ENCODE peak calls at places on chromosome 22, in six cellular contexts. U is fibroblast of lung, A is A549, O is WERI-Rb-1, Z is endothelial cell, R is nephron progenitor cell. T is an unnamed sample.

GRCh38 chr22:48209473-48210271 is 1447.2 kb downstream of the TBC1D22A start:
- DNase-seq in U (no peak), A (no peak), O (no peak), Z (no peak), R (no peak), T (no peak)

GRCh38 chr22:36373258-36373579 is 14.5 kb downstream of the MYH9 start:
- DNase-seq in U (no peak), A (no peak), O (no peak), Z (no peak), R (no peak), T (no peak)

GRCh38 chr22:47048123-47049077 is 285.9 kb downstream of the TBC1D22A start:
- DNase-seq in U (no peak), A (no peak), O (no peak), Z (no peak), R (no peak), T (peak)

GRCh38 chr22:43262990-43263644 is 76.2 kb upstream of the TTLL12 start:
- DNase-seq in U (no peak), A (no peak), O (no peak), Z (peak), R (peak), T (peak)

GRCh38 chr22:31148953-31149627 is 8.8 kb upstream of the PLA2G3 start:
- DNase-seq in U (peak), A (peak), O (peak), Z (peak), R (peak), T (peak)

GRCh38 chr22:30483169-30483568 is 11.4 kb upstream of the SEC14L3 start:
- DNase-seq in U (peak), A (no peak), O (no peak), Z (no peak), R (no peak), T (no peak)

GRCh38 chr22:39469681-39470461 is 13.1 kb downstream of the MGAT3 start:
- DNase-seq in U (no peak), A (no peak), O (peak), Z (no peak), R (peak), T (no peak)

GRCh38 chr22:36329217-36330078 is 58.3 kb downstream of the MYH9 start:
- DNase-seq in U (peak), A (peak), O (no peak), Z (peak), R (peak), T (peak)

GRCh38 chr22:36928826-36929535 is 15.6 kb downstream of the CSF2RB start:
- DNase-seq in U (no peak), A (no peak), O (no peak), Z (no peak), R (no peak), T (no peak)

GRCh38 chr22:43404673-43405385 is 7.0 kb upstream of the MPPED1 start:
- DNase-seq in U (no peak), A (no peak), O (no peak), Z (no peak), R (no peak), T (no peak)

GRCh38 chr22:36510966-36511881 is 4.4 kb upstream of the FOXRED2 start:
- DNase-seq in U (peak), A (peak), O (peak), Z (peak), R (peak), T (peak)

GRCh38 chr22:17307566-17307965 is 61.7 kb upstream of the CECR2 start:
- DNase-seq in U (no peak), A (no peak), O (no peak), Z (no peak), R (no peak), T (no peak)

GRCh38 chr22:40009953-40010751 is 15.4 kb downstream of the FAM83F start:
- DNase-seq in U (no peak), A (no peak), O (peak), Z (no peak), R (no peak), T (peak)

GRCh38 chr22:40031766-40032470 is 37.2 kb downstream of the FAM83F start:
- DNase-seq in U (no peak), A (no peak), O (no peak), Z (no peak), R (no peak), T (no peak)

GRCh38 chr22:35604671-35605457 is 12.3 kb downstream of the MB start:
- DNase-seq in U (peak), A (no peak), O (no peak), Z (no peak), R (no peak), T (no peak)

GRCh38 chr22:46421272-46421671 is 85.8 kb downstream of the TRMU start:
- DNase-seq in U (no peak), A (no peak), O (no peak), Z (no peak), R (no peak), T (peak)

GRCh38 chr22:38540731-38541130 is 29.3 kb downstream of the DMC1 start:
- DNase-seq in U (no peak), A (no peak), O (no peak), Z (no peak), R (no peak), T (no peak)

GRCh38 chr22:30144391-30144790 is 64.1 kb downstream of the HORMAD2 start:
- DNase-seq in U (no peak), A (no peak), O (no peak), Z (no peak), R (no peak), T (no peak)

GRCh38 chr22:42788466-42788865 is 67.8 kb upstream of the A4GALT start:
- DNase-seq in U (no peak), A (no peak), O (no peak), Z (no peak), R (no peak), T (no peak)

GRCh38 chr22:35315141-35315854 is 15.6 kb downstream of the TOM1 start:
- DNase-seq in U (no peak), A (no peak), O (no peak), Z (no peak), R (no peak), T (peak)

GRCh38 chr22:30201970-30202369 is 44.6 kb downstream of the LIF start:
- DNase-seq in U (peak), A (no peak), O (no peak), Z (no peak), R (no peak), T (no peak)

GRCh38 chr22:36467946-36468345 is 13.5 kb downstream of the TXN2 start:
- DNase-seq in U (peak), A (peak), O (no peak), Z (no peak), R (no peak), T (no peak)

GRCh38 chr22:47623740-47624103 is 861.3 kb downstream of the TBC1D22A start:
- DNase-seq in U (no peak), A (no peak), O (no peak), Z (no peak), R (no peak), T (no peak)

GRCh38 chr22:24953294-24954113 is 988 bp downstream of the KIAA1671 start:
- DNase-seq in U (no peak), A (no peak), O (peak), Z (no peak), R (peak), T (peak)

GRCh38 chr22:24096401-24097115 is 84.7 kb upstream of the SUSD2 start:
- DNase-seq in U (no peak), A (no peak), O (no peak), Z (no peak), R (no peak), T (no peak)

GRCh38 chr22:43153916-43154315 is 2.6 kb downstream of the TSPO start:
- DNase-seq in U (no peak), A (no peak), O (no peak), Z (no peak), R (no peak), T (no peak)

GRCh38 chr22:20093437-20093836 is 13.4 kb downstream of the DGCR8 start:
- DNase-seq in U (no peak), A (no peak), O (no peak), Z (no peak), R (no peak), T (no peak)

GRCh38 chr22:31436132-31436531 is 36.7 kb downstream of the DRG1 start:
- DNase-seq in U (no peak), A (no peak), O (no peak), Z (no peak), R (no peak), T (no peak)

GRCh38 chr22:35893698-35894097 is 134.9 kb downstream of the RBFOX2 start:
- DNase-seq in U (no peak), A (no peak), O (no peak), Z (no peak), R (no peak), T (no peak)

GRCh38 chr22:50189184-50189848 is 3.6 kb downstream of the TRABD start:
- DNase-seq in U (no peak), A (no peak), O (no peak), Z (no peak), R (peak), T (no peak)

GRCh38 chr22:50189849-50190181 is 4.1 kb downstream of the TRABD start:
- DNase-seq in U (no peak), A (no peak), O (no peak), Z (no peak), R (no peak), T (no peak)

GRCh38 chr22:50191041-50191740 is 5.5 kb downstream of the TRABD start:
- DNase-seq in U (no peak), A (no peak), O (no peak), Z (no peak), R (peak), T (no peak)

GRCh38 chr22:50192056-50192824 is 6.5 kb downstream of the TRABD start:
- DNase-seq in U (no peak), A (no peak), O (no peak), Z (no peak), R (no peak), T (no peak)

GRCh38 chr22:50190182-50190951 is 4.7 kb downstream of the TRABD start:
- DNase-seq in U (peak), A (peak), O (no peak), Z (no peak), R (peak), T (no peak)
- TF ChIP-seq CTCF in U (peak), A (peak), O (peak), Z (no peak), R (no peak), T (no peak)

DNA sequence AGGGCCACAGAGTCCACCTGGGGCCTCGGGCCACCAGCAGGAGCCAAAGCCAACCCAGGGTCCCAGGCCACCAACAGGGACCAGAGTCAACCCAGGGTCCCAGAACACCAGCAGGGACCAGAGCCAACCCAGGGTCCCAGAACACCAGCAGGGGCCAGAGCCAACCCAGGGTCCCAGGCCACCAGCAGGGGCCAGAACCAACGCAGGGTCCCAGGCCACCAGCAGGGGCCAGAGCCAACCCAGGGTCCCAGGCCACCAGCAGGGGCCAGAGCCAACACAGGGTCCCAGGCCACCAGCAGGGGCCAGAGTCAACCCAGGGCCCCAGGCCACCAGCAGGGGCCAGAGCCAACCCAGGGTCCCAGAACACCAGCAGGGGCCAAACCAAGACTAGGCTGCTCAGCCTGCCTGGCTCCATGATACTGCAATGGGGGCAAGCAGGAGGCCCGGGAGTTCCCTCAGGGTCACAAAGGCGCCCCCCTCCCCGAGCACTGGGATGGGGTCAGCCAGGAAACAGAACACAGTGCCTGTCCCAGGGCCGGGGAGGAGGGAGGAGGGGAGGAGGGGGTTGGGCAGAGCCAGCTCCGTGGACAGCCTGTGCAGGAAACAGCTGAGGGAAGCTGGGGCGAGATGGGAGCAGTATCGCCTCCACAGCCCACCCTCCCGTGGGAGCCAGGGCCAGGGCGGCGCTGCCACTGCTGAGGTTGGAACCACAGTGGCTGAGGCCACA is 62.0 kb upstream of the PRR5 start:
- DNase-seq in U (no peak), A (no peak), O (no peak), Z (no peak), R (no peak), T (no peak)
- TF ChIP-seq CTCF in U (no peak), A (no peak), O (peak), Z (no peak), R (no peak), T (no peak)

DNA sequence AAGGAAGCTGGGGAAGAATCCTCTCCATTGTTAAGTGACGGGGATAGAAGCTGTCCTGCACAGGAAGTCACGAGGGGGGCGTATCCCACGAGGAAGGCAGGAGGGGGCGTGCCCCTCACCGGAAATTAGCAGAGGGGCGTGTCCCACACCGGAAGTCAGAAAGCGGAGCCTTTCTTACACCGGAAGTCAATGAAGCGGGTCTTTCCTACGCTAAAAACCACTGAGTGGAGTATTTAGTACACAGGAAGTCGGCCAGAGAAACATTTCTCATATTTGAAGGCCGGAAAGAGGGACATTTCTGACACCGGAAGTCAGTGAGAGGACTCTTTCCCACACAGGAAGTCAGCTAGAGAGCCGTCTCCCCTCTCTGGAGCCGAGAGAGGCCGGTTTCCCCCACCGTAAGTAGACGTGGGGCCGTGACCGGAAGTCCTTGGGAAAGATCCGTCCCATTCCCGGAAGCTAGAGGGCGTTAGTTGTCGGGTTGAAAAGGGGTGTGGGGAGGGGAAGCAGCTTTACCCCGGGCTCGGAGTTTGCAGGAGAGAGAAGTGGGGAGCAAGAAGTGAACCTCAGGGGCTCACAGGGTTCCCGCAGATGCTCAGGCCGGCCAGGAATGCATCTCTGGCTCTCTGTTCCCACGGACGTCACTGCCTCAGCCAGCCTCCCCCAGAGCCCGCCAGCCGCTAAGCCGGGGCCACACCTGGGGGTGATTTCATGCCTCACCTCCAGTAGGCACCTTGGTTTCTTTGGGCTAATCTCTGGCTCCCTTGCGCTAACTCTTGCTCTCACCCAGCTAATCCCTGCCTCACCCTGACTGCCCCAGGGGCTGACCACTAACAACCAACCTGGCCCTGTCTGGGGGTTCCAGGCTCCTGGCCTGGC is 15.4 kb downstream of the MIAT start:
- DNase-seq in U (peak), A (peak), O (peak), Z (peak), R (peak), T (peak)
- TF ChIP-seq CTCF in U (peak), A (peak), O (peak), Z (peak), R (peak), T (peak)

GRCh38 chr22:49429066-49429465 is 398.6 kb downstream of the BRD1 start:
- DNase-seq in U (no peak), A (peak), O (no peak), Z (no peak), R (no peak), T (no peak)
- TF ChIP-seq CTCF in U (no peak), A (no peak), O (peak), Z (no peak), R (no peak), T (no peak)

GRCh38 chr22:22408731-22409696 is 99.5 kb downstream of the ZNF280B start:
- DNase-seq in U (peak), A (peak), O (peak), Z (peak), R (peak), T (peak)
- TF ChIP-seq CTCF in U (peak), A (peak), O (peak), Z (peak), R (peak), T (peak)

DNA sequence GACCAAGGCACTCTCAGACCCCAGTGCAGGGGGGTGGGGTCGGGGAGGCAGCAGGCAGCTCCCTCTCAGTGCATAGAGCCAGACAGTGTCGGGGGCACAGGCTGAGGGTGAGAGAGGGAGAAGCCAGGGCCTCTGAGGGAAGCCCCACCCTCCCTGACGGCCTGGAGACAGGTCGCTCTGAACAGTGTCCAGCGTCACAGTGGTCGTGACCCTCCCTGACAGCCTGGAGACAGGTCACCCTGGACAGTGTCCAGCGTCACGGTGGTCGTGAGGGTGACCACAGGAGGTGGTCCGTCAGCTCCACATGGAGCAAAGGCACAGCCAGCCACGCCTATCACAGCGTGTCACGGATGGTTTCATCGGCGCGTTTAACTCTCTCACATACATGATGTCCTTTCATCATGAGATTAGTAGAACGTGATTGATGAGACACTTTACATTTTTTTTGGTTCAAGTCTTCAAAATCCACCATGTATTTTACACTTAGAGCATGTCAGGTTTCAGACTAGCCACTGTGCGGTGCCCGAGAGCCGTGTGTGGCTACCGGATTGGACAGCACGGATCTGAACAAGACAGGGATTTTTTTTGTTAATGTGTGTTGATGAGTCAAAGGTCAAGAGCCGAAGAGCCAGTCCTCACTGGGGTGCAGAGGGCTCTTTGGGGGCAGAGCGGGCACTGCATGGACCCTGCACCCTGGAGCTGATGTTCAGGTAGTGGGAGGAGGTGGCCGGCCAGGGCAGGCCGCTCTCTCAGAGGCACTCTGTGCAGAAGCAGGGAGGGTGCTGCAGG is 23.9 kb upstream of the PANX2 start:
- DNase-seq in U (peak), A (peak), O (peak), Z (no peak), R (peak), T (no peak)
- TF ChIP-seq CTCF in U (peak), A (peak), O (peak), Z (no peak), R (peak), T (no peak)

GRCh38 chr22:50508897-50509296 is 873 bp downstream of the NCAPH2 start:
- DNase-seq in U (no peak), A (no peak), O (no peak), Z (no peak), R (no peak), T (no peak)

GRCh38 chr22:50506611-50507420 is 686 bp downstream of the LMF2 start:
- DNase-seq in U (peak), A (no peak), O (no peak), Z (no peak), R (no peak), T (peak)

GRCh38 chr22:50505776-50506610 is 1.5 kb downstream of the LMF2 start:
- DNase-seq in U (no peak), A (no peak), O (no peak), Z (no peak), R (no peak), T (no peak)

GRCh38 chr22:50507421-50507990 is at the start of gene LMF2:
- DNase-seq in U (no peak), A (no peak), O (peak), Z (peak), R (peak), T (peak)

DNA sequence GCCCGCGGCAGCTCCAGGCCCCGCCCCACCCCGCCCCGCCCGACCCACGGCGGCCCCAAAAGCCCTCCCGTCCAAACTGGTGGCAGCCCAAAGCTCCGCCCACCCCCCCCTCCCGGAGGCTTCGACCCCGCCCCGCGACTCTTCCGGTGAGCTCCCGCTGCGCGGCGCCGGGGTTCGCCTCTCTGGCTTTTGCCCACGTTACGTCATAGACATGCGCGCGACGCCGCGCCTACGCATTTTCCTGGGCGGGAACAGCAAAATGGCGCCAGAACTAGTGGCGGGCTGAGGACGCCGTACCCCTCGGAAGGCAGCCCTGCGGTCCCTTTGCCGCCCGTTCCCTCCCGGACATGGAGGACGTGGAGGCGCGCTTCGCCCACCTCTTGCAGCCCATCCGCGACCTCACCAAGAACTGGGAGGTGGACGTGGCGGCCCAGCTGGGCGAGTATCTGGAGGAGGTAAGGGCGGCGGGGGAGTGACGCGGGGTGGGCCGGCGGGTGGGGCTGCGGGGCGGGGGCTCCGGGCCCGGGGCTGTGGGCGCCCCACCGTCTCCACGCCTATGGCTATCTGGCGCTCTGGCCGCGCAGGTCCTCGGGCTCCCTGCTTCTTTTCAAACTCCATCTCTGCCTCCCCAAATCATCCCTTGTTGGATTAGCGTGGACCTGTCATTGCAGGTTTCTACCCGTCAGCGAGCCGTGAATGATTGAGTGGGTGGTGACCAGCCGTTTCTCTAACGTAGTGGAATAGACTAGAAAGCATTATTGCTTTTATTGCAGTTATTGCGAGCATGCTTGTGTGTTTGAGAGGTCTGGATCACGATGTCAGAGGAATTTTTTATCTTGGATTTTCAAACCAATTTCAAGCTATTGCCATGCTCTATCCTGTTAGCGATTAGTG is at the start of gene NCAPH2:
- DNase-seq in U (peak), A (peak), O (peak), Z (peak), R (peak), T (peak)
- TF ChIP-seq CTCF in U (no peak), A (no peak), O (no peak), Z (no peak), R (no peak), T (no peak)